ENCODE peak calls at places on chromosomes 6 and 20, in four cellular contexts. S is HepG2, K is K562, R is GM12878. E is an unnamed sample.

GRCh38 chr6:162474722-162475121 is 252.8 kb downstream of the PRKN start:
- DNase-seq in R (no peak), K (no peak), S (no peak), E (no peak)

GRCh38 chr6:144264270-144265060 is 20.7 kb upstream of the UTRN start:
- DNase-seq in K (no peak), S (peak; percentile 87), R (no peak), E (peak; percentile 60)

GRCh38 chr6:46042355-46042999 is 26.8 kb upstream of the CLIC5 start:
- DNase-seq in R (no peak), K (peak; percentile 38), S (peak; percentile 27), E (peak; percentile 75)

GRCh38 chr20:44910690-44911262 is 916 bp downstream of the PABPC1L start:
- DNase-seq in R (no peak), S (peak; percentile 41), K (peak; percentile 36), E (peak; percentile 45)

GRCh38 chr6:25172819-25173218 is 106.4 kb upstream of the CARMIL1 start:
- DNase-seq in R (no peak), S (no peak), K (no peak), E (peak; percentile 23)

GRCh38 chr6:152948150-152948768 is 34.6 kb downstream of the FBXO5 start:
- DNase-seq in R (no peak), K (peak; percentile 42), S (peak; percentile 54), E (peak; percentile 73)

GRCh38 chr20:63639093-63639860 is 12.4 kb upstream of the GMEB2 start:
- DNase-seq in R (no peak), S (no peak), K (no peak), E (no peak)

GRCh38 chr6:135451617-135452190 is 45.8 kb downstream of the AHI1 start:
- DNase-seq in S (peak; percentile 32), K (no peak), R (no peak), E (peak; percentile 71)

GRCh38 chr6:119858901-119859300 is 509.3 kb upstream of the MAN1A1 start:
- DNase-seq in S (no peak), K (no peak), R (no peak), E (no peak)

GRCh38 chr6:170019259-170020040 is 268.0 kb downstream of the ERMARD start:
- DNase-seq in K (no peak), S (no peak), R (no peak), E (no peak)

GRCh38 chr6:20582586-20583446 is 48.6 kb downstream of the CDKAL1 start:
- DNase-seq in R (no peak), S (no peak), K (no peak), E (no peak)

GRCh38 chr6:100289285-100289684 is 175.4 kb downstream of the SIM1 start:
- DNase-seq in R (no peak), S (peak; percentile 17), K (no peak), E (no peak)

GRCh38 chr20:2042400-2042799 is 48.5 kb upstream of the PDYN start:
- DNase-seq in S (no peak), R (no peak), K (no peak), E (no peak)

GRCh38 chr20:48286571-48287551 is 501.6 kb upstream of the SULF2 start:
- DNase-seq in S (peak; percentile 63), R (no peak), K (no peak), E (no peak)

GRCh38 chr20:44081888-44082287 is 105.1 kb downstream of the JPH2 start:
- DNase-seq in R (no peak), K (no peak), S (no peak), E (no peak)

GRCh38 chr6:109743739-109744138 is 52.6 kb downstream of the FIG4 start:
- DNase-seq in K (no peak), R (no peak), S (no peak), E (no peak)

GRCh38 chr20:40654876-40655275 is 34.2 kb downstream of the MAFB start:
- DNase-seq in S (no peak), R (no peak), K (no peak), E (no peak)

GRCh38 chr6:109308018-109308492 is 74.2 kb downstream of the CD164 start:
- DNase-seq in K (peak; percentile 79), S (peak; percentile 31), R (no peak), E (no peak)

GRCh38 chr6:162568266-162568665 is 159.3 kb downstream of the PRKN start:
- DNase-seq in S (no peak), R (no peak), K (no peak), E (no peak)

GRCh38 chr6:117542493-117542892 is 59.8 kb downstream of the GOPC start:
- DNase-seq in R (no peak), S (no peak), K (no peak), E (no peak)

GRCh38 chr20:43824699-43825402 is 89.8 kb upstream of the TOX2 start:
- DNase-seq in K (no peak), S (peak; percentile 28), R (peak; percentile 51), E (peak; percentile 75)

GRCh38 chr20:56111951-56112730 is 106.8 kb upstream of the CBLN4 start:
- DNase-seq in S (no peak), K (no peak), R (no peak), E (no peak)

GRCh38 chr6:108896111-108896661 is 48.0 kb downstream of the ARMC2 start:
- DNase-seq in S (no peak), R (no peak), K (no peak), E (no peak)

GRCh38 chr6:45812937-45813336 is 202.7 kb downstream of the CLIC5 start:
- DNase-seq in K (no peak), R (no peak), S (no peak), E (no peak)

GRCh38 chr6:10413850-10414765 is 766 bp downstream of the TFAP2A start:
- DNase-seq in R (no peak), K (no peak), S (no peak), E (peak; percentile 66)

GRCh38 chr6:36387440-36388303 is at the start of gene ETV7:
- DNase-seq in K (no peak), R (no peak), S (no peak), E (peak; percentile 74)

GRCh38 chr6:73739097-73739496 is 43.1 kb downstream of the CD109 start:
- DNase-seq in R (no peak), S (peak; percentile 66), K (peak; percentile 34), E (peak; percentile 84)

GRCh38 chr6:70299456-70299855 is 3.4 kb downstream of the COL9A1 start:
- DNase-seq in S (no peak), K (no peak), R (no peak), E (peak; percentile 17)

GRCh38 chr20:21994203-21994602 is 288.7 kb downstream of the PAX1 start:
- DNase-seq in K (no peak), R (no peak), S (no peak), E (no peak)

GRCh38 chr20:6731951-6732580 is 35.4 kb upstream of the BMP2 start:
- DNase-seq in S (no peak), K (no peak), R (no peak), E (no peak)
- TF ChIP-seq JUNB in S (no peak), K (no peak), R (no peak), E (no peak)

DNA sequence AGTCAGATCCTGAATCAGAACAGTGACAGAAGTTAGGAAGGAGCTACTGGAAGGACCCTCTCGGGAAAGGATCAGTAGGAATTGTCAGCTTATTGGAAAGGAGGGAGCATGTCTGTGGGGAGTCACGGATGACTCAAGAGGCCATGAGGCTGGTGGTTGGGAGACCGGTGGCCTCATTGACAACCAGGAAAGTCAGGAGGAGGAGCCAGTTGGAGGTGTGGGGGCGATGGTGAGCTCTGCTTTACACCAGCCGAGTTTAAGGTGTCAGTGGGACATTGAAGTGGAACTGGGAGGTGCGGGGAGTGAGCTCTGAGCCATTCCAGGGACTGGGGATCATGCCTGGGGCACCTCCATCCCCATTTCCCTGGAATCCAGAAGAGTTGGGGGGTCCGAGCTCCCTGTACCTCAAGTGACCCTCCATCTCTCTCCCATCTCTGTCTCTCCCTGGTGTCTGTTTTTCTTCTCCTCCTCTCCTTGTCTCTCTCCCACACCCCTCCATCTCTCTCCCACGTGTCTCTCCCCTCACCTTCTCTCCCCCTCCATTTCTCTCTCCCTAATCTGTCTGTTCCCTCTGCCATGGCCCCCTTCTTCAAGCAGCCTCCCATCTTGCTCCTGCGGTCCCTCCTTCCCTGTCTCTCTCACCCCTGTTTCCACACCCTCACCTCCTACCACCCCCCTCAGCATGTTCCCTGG is 14.3 kb upstream of the ZBTB9 start:
- DNase-seq in S (no peak), R (no peak), K (peak; percentile 66), E (no peak)
- TF ChIP-seq CREB1 in S (no peak), R (no peak), K (no peak), E (no peak)

GRCh38 chr6:123850555-123850954 is 46.9 kb downstream of the NKAIN2 start:
- DNase-seq in K (no peak), R (no peak), S (no peak), E (no peak)
- TF ChIP-seq JUNB in K (no peak), R (no peak), S (no peak), E (no peak)

GRCh38 chr6:12383448-12383847 is 93.3 kb downstream of the EDN1 start:
- DNase-seq in K (no peak), S (no peak), R (peak; percentile 72), E (no peak)
- TF ChIP-seq CREB1 in K (no peak), S (no peak), R (peak; percentile 57), E (no peak)

E was measured in GM23338.